ENCODE peak calls at places on chromosomes 7 and 10, in six cellular contexts. S, J, L, F, G and X are unnamed samples.

GRCh38 chr10:133002685-133003084 is 60.3 kb upstream of the CFAP46 start:
- DNase-seq in S (no peak), J (no peak), L (no peak), F (no peak), G (no peak), X (no peak)

GRCh38 chr7:68176974-68177373 is 1180.3 kb downstream of the TYW1 start:
- DNase-seq in S (peak), J (no peak), L (no peak), F (peak), G (peak), X (no peak)

GRCh38 chr7:44158060-44158872 is 17.1 kb upstream of the MYL7 start:
- DNase-seq in S (no peak), J (no peak), L (no peak), F (no peak), G (no peak), X (no peak)

GRCh38 chr10:78410046-78410965 is 376.6 kb downstream of the RPS24 start:
- DNase-seq in S (no peak), J (no peak), L (no peak), F (no peak), G (no peak), X (no peak)

GRCh38 chr7:158957507-158957900 is 101.1 kb downstream of the DYNC2I1 start:
- DNase-seq in S (no peak), J (no peak), L (no peak), F (no peak), G (no peak), X (no peak)

GRCh38 chr7:150735596-150736358 is 1.4 kb upstream of the GIMAP5 start:
- DNase-seq in S (peak), J (no peak), L (no peak), F (no peak), G (no peak), X (no peak)

GRCh38 chr7:56092789-56093531 is at the start of gene PHKG1:
- DNase-seq in S (peak), J (no peak), L (peak), F (peak), G (peak), X (peak)

GRCh38 chr7:77415474-77415821 is 701 bp downstream of the GSAP start:
- DNase-seq in S (no peak), J (peak), L (no peak), F (no peak), G (no peak), X (no peak)

GRCh38 chr10:28754930-28755718 is 77.8 kb downstream of the BAMBI start:
- DNase-seq in S (no peak), J (no peak), L (no peak), F (no peak), G (no peak), X (no peak)

GRCh38 chr7:155665079-155665956 is 20.9 kb downstream of the RBM33 start:
- DNase-seq in S (no peak), J (no peak), L (no peak), F (no peak), G (no peak), X (no peak)

GRCh38 chr10:70493660-70494234 is 15.2 kb downstream of the PALD1 start:
- DNase-seq in S (peak), J (no peak), L (peak), F (no peak), G (no peak), X (no peak)

GRCh38 chr7:7178906-7179305 is 3.4 kb upstream of the C1GALT1 start:
- DNase-seq in S (no peak), J (no peak), L (no peak), F (no peak), G (no peak), X (no peak)

GRCh38 chr10:95920798-95921426 is 13.1 kb downstream of the CC2D2B start:
- DNase-seq in S (no peak), J (no peak), L (no peak), F (no peak), G (no peak), X (no peak)

GRCh38 chr10:77391605-77392235 is 245.9 kb downstream of the KCNMA1 start:
- DNase-seq in S (peak), J (no peak), L (peak), F (peak), G (peak), X (peak)

GRCh38 chr7:120860151-120860550 is 2.2 kb upstream of the TSPAN12 start:
- DNase-seq in S (no peak), J (no peak), L (no peak), F (no peak), G (no peak), X (no peak)

GRCh38 chr7:108515636-108516035 is 10.3 kb downstream of the PNPLA8 start:
- DNase-seq in S (no peak), J (no peak), L (no peak), F (no peak), G (no peak), X (no peak)

GRCh38 chr10:31152421-31153133 is 120.9 kb upstream of the ZNF438 start:
- DNase-seq in S (no peak), J (no peak), L (no peak), F (no peak), G (peak), X (no peak)

GRCh38 chr10:97849101-97849490 is 547 bp upstream of the GOLGA7B start:
- DNase-seq in S (no peak), J (no peak), L (no peak), F (no peak), G (no peak), X (no peak)

GRCh38 chr10:20455774-20456173 is 441.3 kb downstream of the NEBL start:
- DNase-seq in S (no peak), J (no peak), L (no peak), F (no peak), G (no peak), X (no peak)

GRCh38 chr7:87354749-87355148 is 9.3 kb downstream of the CROT start:
- DNase-seq in S (peak), J (no peak), L (no peak), F (no peak), G (peak), X (no peak)

GRCh38 chr7:143416565-143417149 is 8.0 kb upstream of the EPHA1 start:
- DNase-seq in S (no peak), J (no peak), L (no peak), F (no peak), G (peak), X (no peak)

GRCh38 chr7:132541656-132542055 is 34.6 kb downstream of the PLXNA4 start:
- DNase-seq in S (no peak), J (no peak), L (no peak), F (no peak), G (no peak), X (no peak)

GRCh38 chr10:20954519-20954918 is 57.4 kb upstream of the NEBL start:
- DNase-seq in S (peak), J (no peak), L (no peak), F (no peak), G (no peak), X (no peak)

GRCh38 chr7:115748123-115748738 is 282.3 kb downstream of the TFEC start:
- DNase-seq in S (no peak), J (no peak), L (no peak), F (no peak), G (peak), X (no peak)

GRCh38 chr10:43186150-43186549 is 47.9 kb downstream of the CSGALNACT2 start:
- DNase-seq in S (no peak), J (no peak), L (no peak), F (no peak), G (no peak), X (no peak)

GRCh38 chr10:69043931-69044531 is 43.9 kb upstream of the SRGN start:
- DNase-seq in S (no peak), J (no peak), L (no peak), F (no peak), G (no peak), X (no peak)

DNA sequence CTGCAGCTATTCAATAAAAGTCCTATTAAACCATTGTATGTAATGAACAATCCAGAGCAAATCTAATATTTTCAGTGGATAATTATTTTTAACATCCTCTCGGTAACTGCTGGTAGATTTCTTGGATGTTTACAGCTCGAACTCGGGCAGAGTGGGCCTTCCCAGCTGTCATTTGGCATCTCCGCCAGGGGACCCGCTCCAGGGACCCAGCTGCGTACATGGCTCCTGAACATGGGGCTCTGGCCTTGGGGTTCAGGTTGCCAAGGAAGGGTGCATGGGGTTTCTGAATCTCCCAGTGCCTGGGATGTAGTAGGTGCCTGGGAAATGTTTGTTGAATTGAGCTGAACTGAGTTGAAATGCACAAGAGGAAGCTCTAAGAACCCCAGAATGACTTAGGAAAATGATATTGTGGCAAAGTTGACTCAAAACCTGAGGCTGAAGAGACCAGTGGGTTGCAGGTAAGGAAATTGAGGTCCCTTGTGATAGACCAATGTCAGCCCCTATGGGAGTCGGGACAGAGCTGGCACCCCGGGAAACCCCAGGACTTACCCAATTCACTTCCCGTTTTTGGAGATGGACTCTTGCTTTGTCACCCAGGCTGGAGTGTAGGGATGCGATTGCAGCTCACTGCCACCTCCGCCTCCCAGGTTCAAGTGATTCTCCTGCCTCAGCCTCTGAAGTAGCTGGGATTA is 228.4 kb downstream of the CUX1 start:
- DNase-seq in S (no peak), J (no peak), L (no peak), F (no peak), G (no peak), X (no peak)
- H3K4me3 ChIP-seq in S (no peak), J (no peak), L (peak), F (no peak), G (no peak), X (no peak)

GRCh38 chr10:88042162-88043100 is 179.0 kb downstream of the PTEN start:
- DNase-seq in S (no peak), J (no peak), L (no peak), F (no peak), G (peak), X (no peak)
- H3K4me3 ChIP-seq in S (no peak), J (no peak), L (peak), F (no peak), G (no peak), X (no peak)

GRCh38 chr10:103584216-103585010 is 90.9 kb downstream of the NEURL1 start:
- DNase-seq in S (no peak), J (peak), L (peak), F (no peak), G (no peak), X (no peak)

GRCh38 chr10:103587073-103587472 is 93.6 kb downstream of the NEURL1 start:
- DNase-seq in S (no peak), J (no peak), L (no peak), F (no peak), G (no peak), X (no peak)

GRCh38 chr10:103582331-103583123 is 89.0 kb downstream of the NEURL1 start:
- DNase-seq in S (no peak), J (no peak), L (peak), F (no peak), G (no peak), X (no peak)

GRCh38 chr10:103583871-103584215 is 90.3 kb downstream of the NEURL1 start:
- DNase-seq in S (no peak), J (no peak), L (peak), F (no peak), G (no peak), X (no peak)

GRCh38 chr10:103585011-103585405 is 91.5 kb downstream of the NEURL1 start:
- DNase-seq in S (no peak), J (no peak), L (no peak), F (no peak), G (no peak), X (no peak)
- H3K4me3 ChIP-seq in S (no peak), J (peak), L (peak), F (no peak), G (no peak), X (peak)

GRCh38 chr7:130275826-130276291 is 9.2 kb downstream of the CPA2 start:
- DNase-seq in S (no peak), J (no peak), L (no peak), F (no peak), G (no peak), X (no peak)

GRCh38 chr7:130276796-130277762 is 10.4 kb downstream of the CPA2 start:
- DNase-seq in S (no peak), J (no peak), L (no peak), F (no peak), G (peak), X (no peak)

GRCh38 chr7:130273863-130274262 is 7.2 kb downstream of the CPA2 start:
- DNase-seq in S (no peak), J (no peak), L (no peak), F (no peak), G (peak), X (no peak)

GRCh38 chr7:130273081-130273699 is 6.5 kb downstream of the CPA2 start:
- DNase-seq in S (peak), J (no peak), L (no peak), F (no peak), G (peak), X (no peak)

GRCh38 chr7:130274983-130275649 is 8.5 kb downstream of the CPA2 start:
- DNase-seq in S (no peak), J (no peak), L (no peak), F (no peak), G (no peak), X (no peak)
- H3K4me3 ChIP-seq in S (no peak), J (no peak), L (no peak), F (no peak), G (no peak), X (no peak)

GRCh38 chr7:128912281-128912680 is 1.8 kb upstream of the KCP start:
- DNase-seq in S (no peak), J (no peak), L (no peak), F (no peak), G (no peak), X (no peak)
- H3K4me3 ChIP-seq in S (no peak), J (no peak), L (no peak), F (no peak), G (no peak), X (no peak)

DNA sequence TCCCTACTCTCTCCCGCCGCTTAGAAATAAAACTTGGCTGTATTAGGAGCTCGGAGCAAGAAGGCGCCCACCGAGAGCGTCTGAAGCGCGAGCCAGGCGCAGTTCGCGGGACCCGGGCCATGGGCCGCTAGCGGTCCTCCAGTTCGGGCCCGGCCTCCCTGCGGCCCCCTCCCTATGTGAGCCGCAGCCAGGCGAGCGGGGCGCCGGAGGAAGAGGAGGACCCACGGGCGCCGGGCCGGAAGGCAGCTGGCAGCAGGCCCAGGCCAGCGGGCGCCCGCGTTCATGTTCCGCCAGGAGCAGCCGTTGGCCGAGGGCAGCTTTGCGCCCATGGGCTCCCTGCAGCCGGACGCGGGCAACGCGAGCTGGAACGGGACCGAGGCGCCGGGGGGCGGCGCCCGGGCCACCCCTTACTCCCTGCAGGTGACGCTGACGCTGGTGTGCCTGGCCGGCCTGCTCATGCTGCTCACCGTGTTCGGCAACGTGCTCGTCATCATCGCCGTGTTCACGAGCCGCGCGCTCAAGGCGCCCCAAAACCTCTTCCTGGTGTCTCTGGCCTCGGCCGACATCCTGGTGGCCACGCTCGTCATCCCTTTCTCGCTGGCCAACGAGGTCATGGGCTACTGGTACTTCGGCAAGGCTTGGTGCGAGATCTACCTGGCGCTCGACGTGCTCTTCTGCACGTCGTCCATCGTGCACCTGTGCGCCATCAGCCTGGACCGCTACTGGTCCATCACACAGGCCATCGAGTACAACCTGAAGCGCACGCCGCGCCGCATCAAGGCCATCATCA is 1.1 kb downstream of the ADRA2A start:
- DNase-seq in S (no peak), J (no peak), L (no peak), F (no peak), G (peak), X (no peak)
- H3K4me3 ChIP-seq in S (peak), J (no peak), L (peak), F (peak), G (no peak), X (peak)

GRCh38 chr10:24467605-24468004 is 256.1 kb downstream of the ARHGAP21 start:
- DNase-seq in S (no peak), J (no peak), L (no peak), F (no peak), G (peak), X (no peak)
- H3K4me3 ChIP-seq in S (no peak), J (no peak), L (peak), F (no peak), G (peak), X (no peak)

DNA sequence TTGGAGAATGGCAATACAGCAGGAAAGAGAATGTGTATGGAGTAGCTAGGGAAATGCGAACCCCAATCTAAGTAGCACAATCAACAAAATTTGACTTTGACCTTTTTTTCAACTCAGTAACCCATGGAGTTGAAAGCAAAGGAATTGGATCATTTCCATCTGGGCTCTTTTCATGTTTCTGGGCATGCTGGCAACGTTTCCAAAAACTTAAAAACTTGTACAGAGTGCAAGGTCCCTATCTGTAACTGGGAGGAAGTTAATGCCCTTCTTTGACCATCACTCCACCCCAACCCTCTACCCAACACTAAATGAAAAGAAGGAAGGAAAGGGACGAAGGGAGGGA is 1.3 kb upstream of the HIBADH start:
- DNase-seq in S (no peak), J (no peak), L (no peak), F (no peak), G (no peak), X (no peak)
- H3K4me3 ChIP-seq in S (no peak), J (no peak), L (no peak), F (no peak), G (no peak), X (no peak)